ENCODE peak calls at places on chromosomes 1 and 21, in ten cellular contexts. D is naive thymus-derived CD8-positive, alpha-beta T cell; P is 8988T; G is ELR; N is nephron progenitor cell; K is myocyte; V is WTC11; U is glutamatergic neuron; X is stimulated activated CD4-positive, alpha-beta T cell treated with anti-CD3 and anti-CD28 coated beads, Interleukin-4, amount 100 ng/mL, for 4 hours; E is SJSA1. A is an unnamed sample.

GRCh38 chr1:116506132-116507004 is 64.5 kb downstream of the CD58 start:
- DNase-seq in G (peak), K (no peak), E (no peak), X (no peak), N (no peak), V (no peak), P (no peak), U (no peak), D (no peak), A (no peak)

GRCh38 chr1:180231506-180232420 is 1.7 kb downstream of the LHX4 start:
- DNase-seq in V (peak), E (peak), U (no peak), D (no peak), N (peak), K (peak), G (peak), P (peak), X (no peak), A (peak)

GRCh38 chr1:85700422-85700821 is 7.8 kb downstream of the ZNHIT6 start:
- DNase-seq in G (no peak), X (no peak), E (no peak), K (no peak), D (no peak), V (no peak), U (no peak), P (no peak), N (no peak), A (no peak)

GRCh38 chr1:178727014-178727895 is 2.2 kb downstream of the RALGPS2 start:
- DNase-seq in E (no peak), V (no peak), N (no peak), D (no peak), X (no peak), P (no peak), K (peak), G (peak), U (no peak), A (no peak)

GRCh38 chr21:22120616-22121266 is 1122.5 kb downstream of the NCAM2 start:
- DNase-seq in D (no peak), G (peak), E (no peak), N (peak), V (peak), K (peak), P (no peak), U (no peak), X (no peak), A (no peak)

GRCh38 chr1:5667513-5668325 is 324.5 kb downstream of the NPHP4 start:
- DNase-seq in V (no peak), K (no peak), G (no peak), U (no peak), D (peak), X (no peak), E (no peak), P (no peak), N (no peak), A (no peak)

GRCh38 chr21:34822209-34822608 is 153.4 kb downstream of the CLIC6 start:
- DNase-seq in V (no peak), N (no peak), E (no peak), P (no peak), K (no peak), X (no peak), U (no peak), D (no peak), G (no peak), A (no peak)

GRCh38 chr1:91761303-91761721 is 124.6 kb downstream of the TGFBR3 start:
- DNase-seq in E (no peak), K (no peak), N (no peak), V (no peak), G (no peak), X (no peak), U (no peak), D (no peak), P (no peak), A (no peak)

GRCh38 chr1:236240690-236241089 is 41.1 kb downstream of the ERO1B start:
- DNase-seq in P (no peak), X (no peak), E (no peak), V (no peak), K (no peak), G (no peak), U (no peak), N (no peak), D (no peak), A (no peak)

GRCh38 chr1:230153655-230154296 is 86.7 kb downstream of the GALNT2 start:
- DNase-seq in K (no peak), N (no peak), E (peak), D (no peak), X (no peak), G (no peak), U (no peak), V (no peak), P (no peak), A (no peak)

GRCh38 chr1:55500601-55501000 is 285.4 kb upstream of the USP24 start:
- DNase-seq in X (no peak), P (no peak), U (no peak), G (peak), N (no peak), D (no peak), K (no peak), E (no peak), V (no peak), A (no peak)

GRCh38 chr1:154353460-154353904 is 28.2 kb downstream of the ATP8B2 start:
- DNase-seq in P (no peak), E (no peak), V (no peak), K (peak), N (no peak), G (peak), D (no peak), X (no peak), U (no peak), A (peak)

GRCh38 chr1:89149229-89149628 is 23.3 kb upstream of the GBP2 start:
- DNase-seq in G (peak), D (no peak), K (peak), P (no peak), V (peak), X (no peak), E (no peak), U (peak), N (peak), A (no peak)

GRCh38 chr21:21196848-21197247 is 198.6 kb downstream of the NCAM2 start:
- DNase-seq in X (no peak), D (no peak), E (no peak), N (no peak), G (no peak), V (no peak), P (no peak), K (no peak), U (no peak), A (no peak)

GRCh38 chr1:31762726-31763670 is 1.1 kb downstream of the ADGRB2 start:
- DNase-seq in D (peak), V (peak), K (peak), U (peak), P (peak), G (peak), N (peak), X (peak), E (peak), A (peak)

GRCh38 chr1:246051909-246052518 is 455.1 kb downstream of the SMYD3 start:
- DNase-seq in D (no peak), U (no peak), E (no peak), P (no peak), K (no peak), N (no peak), G (no peak), V (no peak), X (no peak), A (no peak)